ENCODE peak calls at places on chromosomes 16 and 17, in six cellular contexts. One of them, this sample, is unnamed.

GRCh38 chr16:22300427-22301071 is 3.3 kb downstream of the POLR3E start:
- DNase-seq in IMR-90: peak; percentile 62
- DNase-seq in mesendoderm: peak; percentile 59
- DNase-seq in H1: peak; percentile 67
- DNase-seq in mesenchymal stem cell: peak; percentile 69
- DNase-seq in trophoblast cell: peak; percentile 47
- DNase-seq in this sample: no peak

GRCh38 chr16:35598696-35599332 is 2139.4 kb downstream of the TP53TG3F start:
- DNase-seq in IMR-90: no peak
- DNase-seq in mesendoderm: no peak
- DNase-seq in H1: no peak
- DNase-seq in mesenchymal stem cell: no peak
- DNase-seq in trophoblast cell: no peak
- DNase-seq in this sample: no peak

GRCh38 chr17:65278050-65278819 is 141.1 kb downstream of the RGS9 start:
- DNase-seq in IMR-90: peak; percentile 62
- DNase-seq in mesendoderm: peak; percentile 87
- DNase-seq in H1: peak; percentile 78
- DNase-seq in mesenchymal stem cell: peak; percentile 65
- DNase-seq in trophoblast cell: peak; percentile 76
- DNase-seq in this sample: peak; percentile 66

GRCh38 chr16:1125471-1125870 is 27.4 kb upstream of the CACNA1H start:
- DNase-seq in IMR-90: peak; percentile 74
- DNase-seq in mesendoderm: no peak
- DNase-seq in H1: no peak
- DNase-seq in mesenchymal stem cell: no peak
- DNase-seq in trophoblast cell: no peak
- DNase-seq in this sample: no peak

GRCh38 chr17:3843935-3844516 is 2.0 kb downstream of the NCBP3 start:
- DNase-seq in IMR-90: no peak
- DNase-seq in mesendoderm: peak; percentile 81
- DNase-seq in H1: no peak
- DNase-seq in mesenchymal stem cell: peak; percentile 43
- DNase-seq in trophoblast cell: peak; percentile 72
- DNase-seq in this sample: no peak

GRCh38 chr16:87897563-87898505 is 28.5 kb upstream of the SLC7A5 start:
- DNase-seq in IMR-90: no peak
- DNase-seq in mesendoderm: no peak
- DNase-seq in H1: no peak
- DNase-seq in mesenchymal stem cell: no peak
- DNase-seq in trophoblast cell: no peak
- DNase-seq in this sample: no peak

GRCh38 chr17:63998721-63999679 is 849 bp downstream of the PRR29 start:
- DNase-seq in IMR-90: no peak
- DNase-seq in mesendoderm: no peak
- DNase-seq in H1: no peak
- DNase-seq in mesenchymal stem cell: no peak
- DNase-seq in trophoblast cell: no peak
- DNase-seq in this sample: no peak

GRCh38 chr17:54408741-54409140 is 491.9 kb upstream of the TOM1L1 start:
- DNase-seq in IMR-90: no peak
- DNase-seq in mesendoderm: peak; percentile 61
- DNase-seq in H1: no peak
- DNase-seq in mesenchymal stem cell: no peak
- DNase-seq in trophoblast cell: no peak
- DNase-seq in this sample: no peak

GRCh38 chr17:62085511-62086408 is 20.7 kb upstream of the MED13 start:
- DNase-seq in IMR-90: peak; percentile 62
- DNase-seq in mesendoderm: no peak
- DNase-seq in H1: no peak
- DNase-seq in mesenchymal stem cell: no peak
- DNase-seq in trophoblast cell: no peak
- DNase-seq in this sample: no peak

GRCh38 chr17:81713556-81714411 is 1.7 kb downstream of the SLC25A10 start:
- DNase-seq in IMR-90: no peak
- DNase-seq in mesendoderm: no peak
- DNase-seq in H1: no peak
- DNase-seq in mesenchymal stem cell: no peak
- DNase-seq in trophoblast cell: peak; percentile 37
- DNase-seq in this sample: no peak

GRCh38 chr16:50602531-50603205 is 54.5 kb downstream of the NKD1 start:
- DNase-seq in IMR-90: no peak
- DNase-seq in mesendoderm: no peak
- DNase-seq in H1: no peak
- DNase-seq in mesenchymal stem cell: no peak
- DNase-seq in trophoblast cell: no peak
- DNase-seq in this sample: no peak

GRCh38 chr17:60599620-60600489 is at the start of gene PPM1D:
- DNase-seq in IMR-90: peak; percentile 99
- DNase-seq in mesendoderm: peak; percentile 99
- DNase-seq in H1: peak; percentile 99
- DNase-seq in mesenchymal stem cell: peak; percentile 98
- DNase-seq in trophoblast cell: peak; percentile 100
- DNase-seq in this sample: peak; percentile 99
- H3K4ac ChIP-seq in IMR-90: peak within 1 kb of the TSS; percentile 97
- H3K4ac ChIP-seq in mesendoderm: peak within 1 kb of the TSS; percentile 97
- H3K4ac ChIP-seq in H1: peak within 1 kb of the TSS; percentile 97
- H3K4ac ChIP-seq in mesenchymal stem cell: peak within 1 kb of the TSS; percentile 97
- H3K4ac ChIP-seq in trophoblast cell: peak within 1 kb of the TSS; percentile 59
- H3K4ac ChIP-seq in this sample: peak within 1 kb of the TSS; percentile 1

GRCh38 chr17:42018988-42019387 is 902 bp upstream of the NKIRAS2 start:
- DNase-seq in IMR-90: no peak
- DNase-seq in mesendoderm: no peak
- DNase-seq in H1: no peak
- DNase-seq in mesenchymal stem cell: no peak
- DNase-seq in trophoblast cell: no peak
- DNase-seq in this sample: no peak

GRCh38 chr17:42016952-42017865 is at the start of gene DNAJC7:
- DNase-seq in IMR-90: peak; percentile 89
- DNase-seq in mesendoderm: peak; percentile 96
- DNase-seq in H1: peak; percentile 88
- DNase-seq in mesenchymal stem cell: peak; percentile 92
- DNase-seq in trophoblast cell: peak; percentile 87
- DNase-seq in this sample: peak; percentile 90

GRCh38 chr17:42018339-42018738 is 1.1 kb upstream of the DNAJC7 start:
- DNase-seq in IMR-90: no peak
- DNase-seq in mesendoderm: peak; percentile 73
- DNase-seq in H1: no peak
- DNase-seq in mesenchymal stem cell: no peak
- DNase-seq in trophoblast cell: no peak
- DNase-seq in this sample: no peak

GRCh38 chr17:42017866-42018200 is 594 bp upstream of the DNAJC7 start:
- DNase-seq in IMR-90: no peak
- DNase-seq in mesendoderm: peak; percentile 82
- DNase-seq in H1: no peak
- DNase-seq in mesenchymal stem cell: no peak
- DNase-seq in trophoblast cell: no peak
- DNase-seq in this sample: no peak

GRCh38 chr17:42016411-42016831 is 818 bp downstream of the DNAJC7 start:
- DNase-seq in IMR-90: peak; percentile 16
- DNase-seq in mesendoderm: no peak
- DNase-seq in H1: no peak
- DNase-seq in mesenchymal stem cell: peak; percentile 37
- DNase-seq in trophoblast cell: no peak
- DNase-seq in this sample: no peak
- H3K4ac ChIP-seq in IMR-90: peak overlapping the region; percentile 98
- H3K4ac ChIP-seq in mesendoderm: peak overlapping the region; percentile 82
- H3K4ac ChIP-seq in H1: peak overlapping the region; percentile 69
- H3K4ac ChIP-seq in mesenchymal stem cell: peak overlapping the region; percentile 98
- H3K4ac ChIP-seq in trophoblast cell: peak overlapping the region; percentile 85
- H3K4ac ChIP-seq in this sample: no peak overlapping the region

GRCh38 chr17:58338454-58338841 is 9.9 kb upstream of the TSPOAP1 start:
- DNase-seq in IMR-90: no peak
- DNase-seq in mesendoderm: no peak
- DNase-seq in H1: no peak
- DNase-seq in mesenchymal stem cell: no peak
- DNase-seq in trophoblast cell: no peak
- DNase-seq in this sample: no peak

GRCh38 chr17:58337600-58338453 is 9.2 kb upstream of the TSPOAP1 start:
- DNase-seq in IMR-90: peak; percentile 96
- DNase-seq in mesendoderm: peak; percentile 93
- DNase-seq in H1: peak; percentile 78
- DNase-seq in mesenchymal stem cell: peak; percentile 86
- DNase-seq in trophoblast cell: peak; percentile 47
- DNase-seq in this sample: no peak

GRCh38 chr17:58339775-58340622 is 11.4 kb upstream of the TSPOAP1 start:
- DNase-seq in IMR-90: no peak
- DNase-seq in mesendoderm: no peak
- DNase-seq in H1: no peak
- DNase-seq in mesenchymal stem cell: no peak
- DNase-seq in trophoblast cell: peak; percentile 88
- DNase-seq in this sample: no peak

GRCh38 chr17:58340623-58340876 is 11.5 kb downstream of the SUPT4H1 start:
- DNase-seq in IMR-90: no peak
- DNase-seq in mesendoderm: no peak
- DNase-seq in H1: no peak
- DNase-seq in mesenchymal stem cell: no peak
- DNase-seq in trophoblast cell: no peak
- DNase-seq in this sample: no peak

GRCh38 chr17:58338907-58339774 is 10.5 kb upstream of the TSPOAP1 start:
- DNase-seq in IMR-90: peak; percentile 88
- DNase-seq in mesendoderm: peak; percentile 94
- DNase-seq in H1: peak; percentile 73
- DNase-seq in mesenchymal stem cell: peak; percentile 64
- DNase-seq in trophoblast cell: no peak
- DNase-seq in this sample: no peak
- H3K4ac ChIP-seq in IMR-90: peak overlapping the region; percentile 100
- H3K4ac ChIP-seq in mesendoderm: peak overlapping the region; percentile 91
- H3K4ac ChIP-seq in H1: peak overlapping the region; percentile 75
- H3K4ac ChIP-seq in mesenchymal stem cell: peak overlapping the region; percentile 32
- H3K4ac ChIP-seq in trophoblast cell: no peak overlapping the region
- H3K4ac ChIP-seq in this sample: no peak overlapping the region

GRCh38 chr17:39199986-39200879 is at the start of gene RPL19:
- DNase-seq in IMR-90: peak; percentile 96
- DNase-seq in mesendoderm: peak; percentile 97
- DNase-seq in H1: peak; percentile 83
- DNase-seq in mesenchymal stem cell: peak; percentile 96
- DNase-seq in trophoblast cell: peak; percentile 95
- DNase-seq in this sample: peak; percentile 90
- H3K4ac ChIP-seq in IMR-90: peak within 1 kb of the TSS; percentile 99
- H3K4ac ChIP-seq in mesendoderm: peak within 1 kb of the TSS; percentile 77
- H3K4ac ChIP-seq in H1: peak within 1 kb of the TSS; percentile 63
- H3K4ac ChIP-seq in mesenchymal stem cell: peak within 1 kb of the TSS; percentile 87
- H3K4ac ChIP-seq in trophoblast cell: peak within 1 kb of the TSS; percentile 98
- H3K4ac ChIP-seq in this sample: no peak within 1 kb of the TSS

This sample was measured in neuronal stem cell.